ENCODE peak calls at places on chromosomes 5 and 9, in six cellular contexts. K, P, C, B, N and M are unnamed samples.

GRCh38 chr5:41772785-41773442 is 97.3 kb downstream of the OXCT1 start:
- DNase-seq in C (no peak), B (no peak), K (no peak), P (no peak), N (no peak), M (no peak)

GRCh38 chr5:137563301-137563645 is 64.1 kb upstream of the SPOCK1 start:
- DNase-seq in C (no peak), N (no peak), K (no peak), B (no peak), P (no peak), M (no peak)

GRCh38 chr5:78009937-78010527 is 233.9 kb upstream of the TBCA start:
- DNase-seq in K (no peak), C (no peak), N (peak), B (no peak), P (no peak), M (peak)

GRCh38 chr5:107670028-107670926 is 460 bp downstream of the EFNA5 start:
- DNase-seq in P (peak), K (no peak), N (no peak), C (no peak), B (no peak), M (peak)

GRCh38 chr9:92726348-92726747 is 38.3 kb downstream of the BICD2 start:
- DNase-seq in N (no peak), P (no peak), K (no peak), B (no peak), C (no peak), M (no peak)

GRCh38 chr5:128472919-128473318 is 65.1 kb downstream of the FBN2 start:
- DNase-seq in K (no peak), C (no peak), B (no peak), P (no peak), N (no peak), M (no peak)

GRCh38 chr5:173412566-173412965 is 84.4 kb upstream of the STC2 start:
- DNase-seq in N (no peak), K (no peak), B (no peak), P (no peak), C (no peak), M (peak)

GRCh38 chr5:39446231-39446630 is 21.5 kb upstream of the DAB2 start:
- DNase-seq in C (no peak), N (no peak), K (no peak), B (no peak), P (no peak), M (no peak)

GRCh38 chr9:120997502-120997901 is 52.6 kb downstream of the C5 start:
- DNase-seq in K (no peak), B (no peak), C (no peak), N (no peak), P (no peak), M (no peak)